ENCODE peak calls at places on chromosomes 2 and 18, in five cellular contexts. U, C, V, S and R are unnamed samples.

GRCh38 chr2:9967053-9967775 is 15.7 kb downstream of the GRHL1 start:
- DNase-seq in U (no peak), C (no peak), V (no peak), S (no peak), R (no peak)

GRCh38 chr2:62150597-62151305 is 45.2 kb upstream of the B3GNT2 start:
- DNase-seq in U (peak), C (no peak), V (no peak), S (no peak), R (no peak)

GRCh38 chr18:24656571-24656971 is 196.1 kb downstream of the HRH4 start:
- DNase-seq in U (peak), C (no peak), V (no peak), S (no peak), R (no peak)

GRCh38 chr2:56565143-56565542 is 381.4 kb downstream of the CCDC85A start:
- DNase-seq in U (peak), C (no peak), V (no peak), S (no peak), R (no peak)

GRCh38 chr2:117980381-117980780 is 33.5 kb downstream of the CCDC93 start:
- DNase-seq in U (peak), C (no peak), V (no peak), S (no peak), R (no peak)

GRCh38 chr18:36288689-36289088 is 8.8 kb upstream of the FHOD3 start:
- DNase-seq in U (no peak), C (no peak), V (no peak), S (no peak), R (no peak)

GRCh38 chr2:110820128-110820527 is 87.8 kb downstream of the ACOXL start:
- DNase-seq in U (no peak), C (no peak), V (no peak), S (no peak), R (no peak)

GRCh38 chr18:5467666-5468065 is 76.1 kb downstream of the EPB41L3 start:
- DNase-seq in U (no peak), C (no peak), V (no peak), S (no peak), R (no peak)

GRCh38 chr2:127105656-127106456 is 1.1 kb downstream of the BIN1 start:
- DNase-seq in U (no peak), C (no peak), V (no peak), S (no peak), R (no peak)

GRCh38 chr2:9217838-9218770 is 11.5 kb downstream of the ASAP2 start:
- DNase-seq in U (no peak), C (no peak), V (no peak), S (no peak), R (no peak)

GRCh38 chr2:31088516-31089195 is 49.6 kb downstream of the GALNT14 start:
- DNase-seq in U (no peak), C (no peak), V (no peak), S (no peak), R (no peak)

GRCh38 chr2:67561411-67561965 is 164.4 kb downstream of the ETAA1 start:
- DNase-seq in U (peak), C (peak), V (no peak), S (no peak), R (no peak)

GRCh38 chr2:234291765-234292204 is 205.1 kb downstream of the ARL4C start:
- DNase-seq in U (peak), C (no peak), V (peak), S (peak), R (no peak)

GRCh38 chr2:15764683-15765011 is 173.0 kb downstream of the DDX1 start:
- DNase-seq in U (no peak), C (no peak), V (no peak), S (no peak), R (no peak)

GRCh38 chr18:46474487-46475366 is 182.3 kb downstream of the LOXHD1 start:
- DNase-seq in U (no peak), C (no peak), V (no peak), S (no peak), R (no peak)